ENCODE peak calls at places on chromosomes 5 and 9, in six cellular contexts. One of them, this sample, is unnamed. For H3K27me3, the result is how much of the 10 kb centered on the place peaks cover.

GRCh38 chr5:160079753-160080152 is 39.5 kb downstream of the PWWP2A start:
- DNase-seq in tibial artery: no peak
- DNase-seq in pancreas: no peak
- DNase-seq in HCT116: no peak
- DNase-seq in adrenal gland: no peak
- DNase-seq in dorsolateral prefrontal cortex: no peak
- DNase-seq in this sample: no peak

GRCh38 chr5:120509056-120509455 is 45.0 kb downstream of the PRR16 start:
- DNase-seq in HCT116: no peak
- DNase-seq in pancreas: no peak
- DNase-seq in tibial artery: no peak
- DNase-seq in dorsolateral prefrontal cortex: no peak
- DNase-seq in adrenal gland: no peak
- DNase-seq in this sample: no peak

GRCh38 chr9:88874391-88874790 is 116.9 kb upstream of the S1PR3 start:
- DNase-seq in HCT116: no peak
- DNase-seq in tibial artery: no peak
- DNase-seq in adrenal gland: peak
- DNase-seq in pancreas: no peak
- DNase-seq in dorsolateral prefrontal cortex: no peak
- DNase-seq in this sample: no peak

GRCh38 chr5:78706825-78707224 is 58.3 kb upstream of the LHFPL2 start:
- DNase-seq in tibial artery: no peak
- DNase-seq in HCT116: no peak
- DNase-seq in dorsolateral prefrontal cortex: no peak
- DNase-seq in adrenal gland: no peak
- DNase-seq in pancreas: no peak
- DNase-seq in this sample: no peak

GRCh38 chr9:15531380-15531779 is 20.6 kb upstream of the PSIP1 start:
- DNase-seq in pancreas: no peak
- DNase-seq in dorsolateral prefrontal cortex: no peak
- DNase-seq in adrenal gland: no peak
- DNase-seq in tibial artery: no peak
- DNase-seq in HCT116: no peak
- DNase-seq in this sample: no peak

GRCh38 chr9:82987790-82988189 is 75.2 kb downstream of the RASEF start:
- DNase-seq in HCT116: no peak
- DNase-seq in pancreas: no peak
- DNase-seq in tibial artery: no peak
- DNase-seq in dorsolateral prefrontal cortex: no peak
- DNase-seq in adrenal gland: no peak
- DNase-seq in this sample: no peak

GRCh38 chr5:103120607-103121200 is 603 bp downstream of the PPIP5K2 start:
- DNase-seq in dorsolateral prefrontal cortex: peak
- DNase-seq in adrenal gland: peak
- DNase-seq in HCT116: no peak
- DNase-seq in pancreas: no peak
- DNase-seq in tibial artery: peak
- DNase-seq in this sample: peak

GRCh38 chr9:122127396-122127798 is 32.2 kb downstream of the NDUFA8 start:
- DNase-seq in dorsolateral prefrontal cortex: peak
- DNase-seq in HCT116: no peak
- DNase-seq in tibial artery: no peak
- DNase-seq in adrenal gland: no peak
- DNase-seq in pancreas: no peak
- DNase-seq in this sample: no peak

GRCh38 chr9:124306098-124306735 is 48.5 kb downstream of the NEK6 start:
- DNase-seq in pancreas: no peak
- DNase-seq in tibial artery: no peak
- DNase-seq in dorsolateral prefrontal cortex: no peak
- DNase-seq in adrenal gland: no peak
- DNase-seq in HCT116: peak
- DNase-seq in this sample: no peak

GRCh38 chr9:75451045-75451444 is 362.7 kb downstream of the OSTF1 start:
- DNase-seq in adrenal gland: no peak
- DNase-seq in pancreas: no peak
- DNase-seq in dorsolateral prefrontal cortex: no peak
- DNase-seq in tibial artery: no peak
- DNase-seq in HCT116: no peak
- DNase-seq in this sample: no peak

GRCh38 chr9:134168731-134169130 is 4.4 kb upstream of the RNU6ATAC start:
- DNase-seq in adrenal gland: no peak
- DNase-seq in pancreas: no peak
- DNase-seq in HCT116: no peak
- DNase-seq in dorsolateral prefrontal cortex: no peak
- DNase-seq in tibial artery: no peak
- DNase-seq in this sample: no peak
- TF ChIP-seq CTCF in adrenal gland: no peak
- TF ChIP-seq CTCF in pancreas: no peak
- TF ChIP-seq CTCF in HCT116: peak
- TF ChIP-seq CTCF in dorsolateral prefrontal cortex: no peak
- TF ChIP-seq CTCF in tibial artery: no peak
- TF ChIP-seq CTCF in this sample: no peak

GRCh38 chr5:579211-579610 is 32.9 kb upstream of the CEP72 start:
- DNase-seq in pancreas: no peak
- DNase-seq in tibial artery: peak
- DNase-seq in HCT116: no peak
- DNase-seq in adrenal gland: no peak
- DNase-seq in dorsolateral prefrontal cortex: no peak
- DNase-seq in this sample: no peak

GRCh38 chr5:580436-580835 is 31.7 kb upstream of the CEP72 start:
- DNase-seq in tibial artery: peak
- DNase-seq in pancreas: no peak
- DNase-seq in adrenal gland: no peak
- DNase-seq in dorsolateral prefrontal cortex: no peak
- DNase-seq in HCT116: no peak
- DNase-seq in this sample: no peak

GRCh38 chr5:575636-576035 is 36.5 kb upstream of the CEP72 start:
- DNase-seq in adrenal gland: no peak
- DNase-seq in dorsolateral prefrontal cortex: no peak
- DNase-seq in tibial artery: no peak
- DNase-seq in HCT116: no peak
- DNase-seq in pancreas: no peak
- DNase-seq in this sample: no peak

GRCh38 chr5:579746-580366 is 32.3 kb upstream of the CEP72 start:
- DNase-seq in HCT116: no peak
- DNase-seq in tibial artery: peak
- DNase-seq in adrenal gland: no peak
- DNase-seq in pancreas: no peak
- DNase-seq in dorsolateral prefrontal cortex: no peak
- DNase-seq in this sample: no peak

DNA sequence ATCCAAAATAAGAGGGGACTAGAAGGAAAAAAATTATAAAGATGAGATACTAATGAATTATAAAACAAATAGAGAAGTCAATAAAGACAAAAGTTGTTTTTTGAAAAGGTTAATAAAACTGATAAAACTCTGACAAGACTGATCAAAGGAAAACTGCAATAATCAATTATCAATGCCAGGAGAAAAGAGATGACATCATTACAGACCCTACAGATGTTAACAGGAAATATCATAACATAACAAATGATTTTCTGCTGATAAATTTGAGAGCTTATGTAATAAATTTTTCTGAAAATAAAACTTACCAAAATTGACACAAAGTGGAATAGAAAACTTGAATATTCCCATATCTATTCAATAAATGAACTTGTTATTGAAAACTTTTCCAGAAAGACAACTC is 34.3 kb upstream of the CEP72 start:
- DNase-seq in tibial artery: no peak
- DNase-seq in HCT116: no peak
- DNase-seq in pancreas: no peak
- DNase-seq in dorsolateral prefrontal cortex: no peak
- DNase-seq in adrenal gland: no peak
- DNase-seq in this sample: no peak
- H3K27me3 ChIP-seq in tibial artery: under half
- H3K27me3 ChIP-seq in HCT116: under half
- H3K27me3 ChIP-seq in pancreas: under half
- H3K27me3 ChIP-seq in dorsolateral prefrontal cortex: under half
- H3K27me3 ChIP-seq in adrenal gland: under half
- H3K27me3 ChIP-seq in this sample: under half

GRCh38 chr5:52837591-52838001 is 49.9 kb downstream of the ITGA1 start:
- DNase-seq in HCT116: no peak
- DNase-seq in dorsolateral prefrontal cortex: no peak
- DNase-seq in adrenal gland: no peak
- DNase-seq in tibial artery: no peak
- DNase-seq in pancreas: no peak
- DNase-seq in this sample: no peak

GRCh38 chr5:52838306-52839015 is 50.7 kb downstream of the ITGA1 start:
- DNase-seq in HCT116: no peak
- DNase-seq in pancreas: no peak
- DNase-seq in tibial artery: no peak
- DNase-seq in adrenal gland: no peak
- DNase-seq in dorsolateral prefrontal cortex: no peak
- DNase-seq in this sample: no peak

GRCh38 chr5:52839285-52839684 is 51.6 kb downstream of the ITGA1 start:
- DNase-seq in pancreas: no peak
- DNase-seq in dorsolateral prefrontal cortex: no peak
- DNase-seq in adrenal gland: no peak
- DNase-seq in HCT116: no peak
- DNase-seq in tibial artery: no peak
- DNase-seq in this sample: no peak

GRCh38 chr5:52834320-52834719 is 46.6 kb downstream of the ITGA1 start:
- DNase-seq in dorsolateral prefrontal cortex: no peak
- DNase-seq in adrenal gland: no peak
- DNase-seq in HCT116: no peak
- DNase-seq in pancreas: no peak
- DNase-seq in tibial artery: no peak
- DNase-seq in this sample: no peak

DNA sequence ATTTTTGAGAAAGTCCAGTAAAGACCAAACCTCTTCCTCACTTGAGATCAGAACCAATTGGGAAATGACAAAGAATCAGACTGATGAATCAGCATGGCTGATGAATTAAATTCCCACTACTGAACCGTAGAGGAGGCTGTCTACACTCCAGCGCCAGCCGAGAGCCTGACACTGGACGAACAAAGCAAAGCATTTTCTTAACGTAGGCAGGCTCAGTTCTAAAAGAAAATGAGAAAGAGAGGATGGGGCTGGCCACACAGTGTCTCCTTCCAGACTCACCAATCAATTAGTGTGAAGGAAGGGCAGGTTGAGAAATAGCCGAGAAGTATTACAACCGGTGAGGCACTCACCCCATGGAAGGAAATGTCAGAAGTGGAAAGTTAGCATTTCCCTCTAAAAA is 49.4 kb downstream of the ITGA1 start:
- DNase-seq in HCT116: no peak
- DNase-seq in adrenal gland: no peak
- DNase-seq in pancreas: no peak
- DNase-seq in tibial artery: peak
- DNase-seq in dorsolateral prefrontal cortex: no peak
- DNase-seq in this sample: no peak
- TF ChIP-seq CTCF in HCT116: no peak
- TF ChIP-seq CTCF in adrenal gland: peak
- TF ChIP-seq CTCF in pancreas: no peak
- TF ChIP-seq CTCF in tibial artery: peak
- TF ChIP-seq CTCF in dorsolateral prefrontal cortex: peak
- TF ChIP-seq CTCF in this sample: no peak

DNA sequence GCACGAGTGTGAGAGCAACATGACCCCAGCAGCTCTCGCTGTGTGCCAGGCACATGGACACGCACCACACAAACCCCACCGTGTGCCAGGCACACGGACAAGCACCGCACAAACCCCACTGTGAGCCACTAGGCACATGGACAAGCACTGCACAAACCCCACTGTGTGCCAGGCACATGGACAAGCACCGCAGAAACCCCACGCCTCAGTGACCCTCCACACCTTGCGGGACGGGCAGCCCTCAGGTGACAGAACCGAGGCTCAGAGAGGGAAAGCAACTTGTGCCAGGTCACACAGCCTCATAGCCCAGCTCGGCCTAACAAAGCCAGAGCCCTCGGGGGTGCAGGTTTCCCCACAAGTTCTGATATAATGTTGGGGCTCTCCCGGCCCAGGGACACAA is 2.0 kb upstream of the GPSM1 start:
- DNase-seq in HCT116: no peak
- DNase-seq in dorsolateral prefrontal cortex: no peak
- DNase-seq in adrenal gland: no peak
- DNase-seq in pancreas: no peak
- DNase-seq in tibial artery: no peak
- DNase-seq in this sample: no peak
- H3K27me3 ChIP-seq in HCT116: under half
- H3K27me3 ChIP-seq in dorsolateral prefrontal cortex: under half
- H3K27me3 ChIP-seq in adrenal gland: under half
- H3K27me3 ChIP-seq in pancreas: under half
- H3K27me3 ChIP-seq in tibial artery: under half
- H3K27me3 ChIP-seq in this sample: under half